ENCODE peak calls at places on chromosomes 11 and 22, in five cellular contexts. One of them, this sample, is unnamed.
A peak's percentile ranks its signal among the peaks of the same experiment; 100 is the strongest.

GRCh38 chr11:63762662-63763505 is 5.7 kb downstream of the ZFTA start:
- DNase-seq in ovary: peak; percentile 87
- DNase-seq in bronchial epithelial cell: no peak
- DNase-seq in kidney epithelial cell: no peak
- DNase-seq in dorsolateral prefrontal cortex: no peak
- DNase-seq in this sample: peak; percentile 47

GRCh38 chr11:66728760-66729385 is at the start of gene SPTBN2:
- DNase-seq in ovary: no peak
- DNase-seq in bronchial epithelial cell: no peak
- DNase-seq in kidney epithelial cell: no peak
- DNase-seq in dorsolateral prefrontal cortex: peak; percentile 75
- DNase-seq in this sample: no peak

GRCh38 chr22:33381531-33382406 is 323.6 kb upstream of the SYN3 start:
- DNase-seq in ovary: no peak
- DNase-seq in kidney epithelial cell: no peak
- DNase-seq in bronchial epithelial cell: no peak
- DNase-seq in dorsolateral prefrontal cortex: peak; percentile 14
- DNase-seq in this sample: no peak

GRCh38 chr11:7657306-7658025 is 15.8 kb downstream of the CYB5R2 start:
- DNase-seq in kidney epithelial cell: no peak
- DNase-seq in bronchial epithelial cell: peak; percentile 67
- DNase-seq in dorsolateral prefrontal cortex: peak; percentile 78
- DNase-seq in ovary: peak; percentile 47
- DNase-seq in this sample: no peak

GRCh38 chr22:32202539-32203180 is 2.2 kb downstream of the RFPL2 start:
- DNase-seq in dorsolateral prefrontal cortex: peak; percentile 43
- DNase-seq in kidney epithelial cell: peak; percentile 21
- DNase-seq in ovary: no peak
- DNase-seq in bronchial epithelial cell: peak; percentile 37
- DNase-seq in this sample: peak; percentile 26

GRCh38 chr11:47192111-47192510 is 5.9 kb upstream of the PACSIN3 start:
- DNase-seq in kidney epithelial cell: no peak
- DNase-seq in ovary: no peak
- DNase-seq in dorsolateral prefrontal cortex: no peak
- DNase-seq in bronchial epithelial cell: no peak
- DNase-seq in this sample: no peak

GRCh38 chr22:49948958-49949913 is 11.3 kb upstream of the PIM3 start:
- DNase-seq in dorsolateral prefrontal cortex: no peak
- DNase-seq in kidney epithelial cell: no peak
- DNase-seq in bronchial epithelial cell: no peak
- DNase-seq in ovary: no peak
- DNase-seq in this sample: no peak

GRCh38 chr22:39360242-39360641 is 10.5 kb downstream of the SYNGR1 start:
- DNase-seq in ovary: no peak
- DNase-seq in dorsolateral prefrontal cortex: no peak
- DNase-seq in kidney epithelial cell: no peak
- DNase-seq in bronchial epithelial cell: no peak
- DNase-seq in this sample: no peak

GRCh38 chr11:19370100-19370861 is 129.5 kb upstream of the E2F8 start:
- DNase-seq in kidney epithelial cell: no peak
- DNase-seq in dorsolateral prefrontal cortex: no peak
- DNase-seq in ovary: no peak
- DNase-seq in bronchial epithelial cell: peak; percentile 83
- DNase-seq in this sample: peak; percentile 45

GRCh38 chr22:22248878-22249277 is 4.3 kb downstream of the VPREB1 start:
- DNase-seq in dorsolateral prefrontal cortex: no peak
- DNase-seq in bronchial epithelial cell: no peak
- DNase-seq in kidney epithelial cell: no peak
- DNase-seq in ovary: no peak
- DNase-seq in this sample: no peak

GRCh38 chr11:111531687-111532364 is 8.7 kb upstream of the LAYN start:
- DNase-seq in dorsolateral prefrontal cortex: no peak
- DNase-seq in ovary: no peak
- DNase-seq in kidney epithelial cell: peak; percentile 72
- DNase-seq in bronchial epithelial cell: peak; percentile 96
- DNase-seq in this sample: no peak

GRCh38 chr11:120912504-120912903 is 111.4 kb upstream of the TBCEL start:
- DNase-seq in kidney epithelial cell: peak; percentile 14
- DNase-seq in dorsolateral prefrontal cortex: no peak
- DNase-seq in bronchial epithelial cell: peak; percentile 52
- DNase-seq in ovary: no peak
- DNase-seq in this sample: no peak

GRCh38 chr22:35850831-35851230 is 133.2 kb downstream of the APOL5 start:
- DNase-seq in dorsolateral prefrontal cortex: no peak
- DNase-seq in ovary: no peak
- DNase-seq in kidney epithelial cell: no peak
- DNase-seq in bronchial epithelial cell: no peak
- DNase-seq in this sample: no peak

GRCh38 chr11:123020968-123021367 is 39.3 kb upstream of the BSX start:
- DNase-seq in ovary: no peak
- DNase-seq in dorsolateral prefrontal cortex: no peak
- DNase-seq in kidney epithelial cell: no peak
- DNase-seq in bronchial epithelial cell: peak; percentile 52
- DNase-seq in this sample: no peak

GRCh38 chr22:37823134-37823985 is at the start of gene GALR3:
- DNase-seq in dorsolateral prefrontal cortex: no peak
- DNase-seq in kidney epithelial cell: no peak
- DNase-seq in ovary: no peak
- DNase-seq in bronchial epithelial cell: no peak
- DNase-seq in this sample: no peak

GRCh38 chr22:24969588-24970301 is 17.2 kb downstream of the KIAA1671 start:
- DNase-seq in kidney epithelial cell: no peak
- DNase-seq in bronchial epithelial cell: no peak
- DNase-seq in ovary: no peak
- DNase-seq in dorsolateral prefrontal cortex: no peak
- DNase-seq in this sample: peak; percentile 64

GRCh38 chr11:121866822-121867221 is 249.2 kb downstream of the BLID start:
- DNase-seq in bronchial epithelial cell: no peak
- DNase-seq in kidney epithelial cell: no peak
- DNase-seq in ovary: no peak
- DNase-seq in dorsolateral prefrontal cortex: no peak
- DNase-seq in this sample: no peak

GRCh38 chr11:116445108-116446047 is 327.4 kb downstream of the BUD13 start:
- DNase-seq in kidney epithelial cell: no peak
- DNase-seq in dorsolateral prefrontal cortex: no peak
- DNase-seq in ovary: no peak
- DNase-seq in bronchial epithelial cell: no peak
- DNase-seq in this sample: no peak

GRCh38 chr22:38835888-38836301 is 7.9 kb downstream of the NPTXR start:
- DNase-seq in ovary: no peak
- DNase-seq in bronchial epithelial cell: no peak
- DNase-seq in dorsolateral prefrontal cortex: peak; percentile 52
- DNase-seq in kidney epithelial cell: no peak
- DNase-seq in this sample: no peak

GRCh38 chr11:69172674-69173073 is 16.9 kb downstream of the SMIM38 start:
- DNase-seq in ovary: no peak
- DNase-seq in kidney epithelial cell: no peak
- DNase-seq in bronchial epithelial cell: peak; percentile 20
- DNase-seq in dorsolateral prefrontal cortex: no peak
- DNase-seq in this sample: no peak

GRCh38 chr11:96341237-96342130 is 1.5 kb downstream of the MAML2 start:
- DNase-seq in ovary: peak; percentile 74
- DNase-seq in bronchial epithelial cell: no peak
- DNase-seq in kidney epithelial cell: no peak
- DNase-seq in dorsolateral prefrontal cortex: peak; percentile 23
- DNase-seq in this sample: peak; percentile 45

GRCh38 chr22:20561882-20562281 is 54.5 kb downstream of the MED15 start:
- DNase-seq in dorsolateral prefrontal cortex: no peak
- DNase-seq in ovary: peak; percentile 3
- DNase-seq in kidney epithelial cell: no peak
- DNase-seq in bronchial epithelial cell: no peak
- DNase-seq in this sample: no peak

GRCh38 chr11:120125005-120125404 is 12.9 kb downstream of the TRIM29 start:
- DNase-seq in kidney epithelial cell: no peak
- DNase-seq in bronchial epithelial cell: peak; percentile 76
- DNase-seq in ovary: no peak
- DNase-seq in dorsolateral prefrontal cortex: peak; percentile 25
- DNase-seq in this sample: no peak

GRCh38 chr11:71332046-71332445 is 79.7 kb upstream of the SHANK2 start:
- DNase-seq in ovary: no peak
- DNase-seq in bronchial epithelial cell: no peak
- DNase-seq in dorsolateral prefrontal cortex: no peak
- DNase-seq in kidney epithelial cell: no peak
- DNase-seq in this sample: no peak
- TF ChIP-seq CTCF in ovary: no peak
- TF ChIP-seq CTCF in bronchial epithelial cell: no peak
- TF ChIP-seq CTCF in dorsolateral prefrontal cortex: no peak
- TF ChIP-seq CTCF in kidney epithelial cell: no peak
- TF ChIP-seq CTCF in this sample: no peak

GRCh38 chr11:61754534-61755482 is 2.4 kb downstream of the MYRF start:
- DNase-seq in dorsolateral prefrontal cortex: no peak
- DNase-seq in ovary: peak; percentile 77
- DNase-seq in bronchial epithelial cell: no peak
- DNase-seq in kidney epithelial cell: no peak
- DNase-seq in this sample: no peak

GRCh38 chr11:61756452-61757212 is 4.2 kb downstream of the MYRF start:
- DNase-seq in kidney epithelial cell: no peak
- DNase-seq in bronchial epithelial cell: peak; percentile 29
- DNase-seq in ovary: no peak
- DNase-seq in dorsolateral prefrontal cortex: no peak
- DNase-seq in this sample: no peak

GRCh38 chr11:61760946-61761345 is 8.5 kb downstream of the MYRF start:
- DNase-seq in dorsolateral prefrontal cortex: peak; percentile 88
- DNase-seq in kidney epithelial cell: no peak
- DNase-seq in bronchial epithelial cell: no peak
- DNase-seq in ovary: no peak
- DNase-seq in this sample: no peak

GRCh38 chr11:61756147-61756451 is 3.7 kb downstream of the MYRF start:
- DNase-seq in dorsolateral prefrontal cortex: no peak
- DNase-seq in ovary: no peak
- DNase-seq in kidney epithelial cell: no peak
- DNase-seq in bronchial epithelial cell: no peak
- DNase-seq in this sample: no peak

DNA sequence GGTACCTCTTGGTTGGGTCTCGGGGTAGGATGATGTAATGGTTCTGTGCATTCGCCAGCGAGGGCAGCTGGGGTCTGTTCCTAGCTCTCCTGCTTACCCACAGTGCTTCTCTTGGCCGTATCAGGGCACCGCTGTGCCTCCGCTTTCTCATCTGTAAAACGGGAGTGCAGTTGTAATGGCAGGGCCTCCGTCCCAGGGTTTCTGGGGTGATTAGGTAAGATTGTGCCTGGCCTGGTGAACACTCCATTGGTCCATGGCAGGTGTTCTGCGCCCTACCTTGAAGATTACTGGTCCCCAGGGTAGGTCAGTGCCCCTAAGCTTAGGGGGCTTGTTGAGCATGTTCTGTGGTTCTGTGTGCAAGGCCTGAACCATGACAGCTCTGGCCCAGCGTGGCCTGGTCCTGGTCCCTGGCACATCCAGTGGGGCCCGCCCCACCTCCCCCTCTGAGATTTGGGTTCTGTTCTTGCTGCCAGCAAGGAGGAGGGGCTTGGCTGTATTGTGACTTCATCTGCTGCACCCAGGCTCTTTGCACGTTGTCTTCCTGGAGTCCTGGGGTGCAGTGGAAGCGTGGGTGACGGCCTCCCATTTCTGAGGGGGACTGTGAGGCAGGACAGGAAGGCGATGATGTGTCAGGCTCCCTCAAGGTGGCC is 4.9 kb downstream of the MYRF start:
- DNase-seq in ovary: no peak
- DNase-seq in dorsolateral prefrontal cortex: no peak
- DNase-seq in kidney epithelial cell: no peak
- DNase-seq in bronchial epithelial cell: no peak
- DNase-seq in this sample: no peak
- H3K4me3 ChIP-seq in ovary: no peak overlapping the region
- H3K4me3 ChIP-seq in dorsolateral prefrontal cortex: peak overlapping the region; percentile 65
- H3K4me3 ChIP-seq in kidney epithelial cell: no peak overlapping the region
- H3K4me3 ChIP-seq in bronchial epithelial cell: no peak overlapping the region
- H3K4me3 ChIP-seq in this sample: no peak overlapping the region

GRCh38 chr11:92199991-92200390 is 24.6 kb upstream of the FAT3 start:
- DNase-seq in bronchial epithelial cell: no peak
- DNase-seq in kidney epithelial cell: no peak
- DNase-seq in dorsolateral prefrontal cortex: no peak
- DNase-seq in ovary: no peak
- DNase-seq in this sample: no peak
- TF ChIP-seq CTCF in bronchial epithelial cell: no peak
- TF ChIP-seq CTCF in kidney epithelial cell: no peak
- TF ChIP-seq CTCF in dorsolateral prefrontal cortex: no peak
- TF ChIP-seq CTCF in ovary: no peak
- TF ChIP-seq CTCF in this sample: no peak

GRCh38 chr22:29625090-29625825 is 21.8 kb downstream of the NF2 start:
- DNase-seq in dorsolateral prefrontal cortex: peak; percentile 73
- DNase-seq in ovary: peak; percentile 55
- DNase-seq in kidney epithelial cell: peak; percentile 51
- DNase-seq in bronchial epithelial cell: peak; percentile 64
- DNase-seq in this sample: no peak

GRCh38 chr22:29617922-29618629 is 14.6 kb downstream of the NF2 start:
- DNase-seq in ovary: no peak
- DNase-seq in bronchial epithelial cell: peak; percentile 76
- DNase-seq in kidney epithelial cell: peak; percentile 65
- DNase-seq in dorsolateral prefrontal cortex: no peak
- DNase-seq in this sample: no peak

GRCh38 chr22:29623059-29623458 is 19.6 kb downstream of the NF2 start:
- DNase-seq in dorsolateral prefrontal cortex: no peak
- DNase-seq in ovary: no peak
- DNase-seq in bronchial epithelial cell: peak; percentile 67
- DNase-seq in kidney epithelial cell: no peak
- DNase-seq in this sample: no peak

GRCh38 chr22:29623553-29624169 is 20.2 kb downstream of the NF2 start:
- DNase-seq in dorsolateral prefrontal cortex: no peak
- DNase-seq in bronchial epithelial cell: no peak
- DNase-seq in ovary: no peak
- DNase-seq in kidney epithelial cell: no peak
- DNase-seq in this sample: no peak

DNA sequence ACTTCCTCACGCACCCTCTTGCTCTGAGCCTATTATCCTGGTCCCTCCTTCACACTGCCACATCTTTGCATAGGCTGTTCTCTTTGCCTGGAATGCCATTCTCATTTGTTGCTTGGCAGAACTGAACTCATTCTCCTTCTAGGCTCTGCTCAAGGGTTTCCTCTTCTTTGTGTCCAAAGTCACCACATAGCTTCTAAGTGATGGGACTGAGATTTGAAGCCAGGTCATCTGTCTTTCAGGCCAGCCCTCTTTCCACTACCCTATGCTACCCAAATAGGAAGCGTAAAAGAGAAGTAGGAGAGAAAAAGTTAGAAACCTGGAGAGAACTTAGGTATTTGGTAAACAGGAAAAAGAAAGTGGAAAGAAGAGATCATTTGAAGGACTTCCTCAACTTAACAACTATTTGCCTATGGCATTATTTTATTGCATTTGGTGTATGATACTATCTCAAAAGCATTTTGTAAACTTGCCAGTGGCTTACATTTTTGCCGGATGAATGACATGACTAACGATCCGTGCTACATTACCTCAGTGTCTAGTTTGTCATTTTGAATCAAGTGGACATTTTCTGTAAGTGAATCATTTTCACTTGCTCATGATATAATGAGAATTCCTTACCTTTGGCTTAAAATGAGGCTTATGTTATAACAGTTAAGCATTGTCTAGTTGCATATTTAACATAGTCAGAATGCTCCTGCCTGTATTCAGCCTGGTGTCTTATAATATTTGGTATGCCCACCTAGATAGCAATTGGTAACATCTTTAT is 18.5 kb downstream of the NF2 start:
- DNase-seq in kidney epithelial cell: peak; percentile 96
- DNase-seq in ovary: no peak
- DNase-seq in bronchial epithelial cell: peak; percentile 99
- DNase-seq in dorsolateral prefrontal cortex: no peak
- DNase-seq in this sample: no peak
- H3K4me3 ChIP-seq in kidney epithelial cell: no peak overlapping the region
- H3K4me3 ChIP-seq in ovary: no peak overlapping the region
- H3K4me3 ChIP-seq in bronchial epithelial cell: no peak overlapping the region
- H3K4me3 ChIP-seq in dorsolateral prefrontal cortex: no peak overlapping the region
- H3K4me3 ChIP-seq in this sample: no peak overlapping the region